ENCODE peak calls at places on chromosomes 1 and 21, in ten cellular contexts. R, Z, M, B, O, L, Y, I, P and J are unnamed samples.

GRCh38 chr1:158830904-158831507 is at the start of gene MNDA:
- DNase-seq in Z (no peak), I (no peak), P (no peak), M (peak), L (no peak), O (no peak), R (peak), B (no peak), Y (no peak), J (no peak)

GRCh38 chr1:2061065-2061778 is 11.0 kb downstream of the PRKCZ start:
- DNase-seq in Z (no peak), R (no peak), I (no peak), L (no peak), P (no peak), M (no peak), B (no peak), Y (no peak), O (no peak), J (no peak)

GRCh38 chr1:163168053-163168452 is 34.7 kb downstream of the RGS5 start:
- DNase-seq in I (peak), B (peak), Z (no peak), P (peak), Y (peak), O (peak), M (no peak), R (peak), L (peak), J (no peak)

GRCh38 chr1:160115545-160116276 is at the start of gene ATP1A2:
- DNase-seq in Y (no peak), R (no peak), L (no peak), B (no peak), P (no peak), I (no peak), Z (peak), O (no peak), M (no peak), J (no peak)

GRCh38 chr1:110412576-110412975 is 5.1 kb upstream of the LAMTOR5 start:
- DNase-seq in Y (peak), I (peak), M (peak), L (peak), R (peak), Z (peak), B (peak), O (peak), P (peak), J (peak)

GRCh38 chr1:154881820-154882535 is 11.9 kb upstream of the KCNN3 start:
- DNase-seq in R (no peak), Y (no peak), M (no peak), Z (no peak), L (no peak), B (no peak), P (no peak), I (no peak), O (no peak), J (no peak)

GRCh38 chr1:168783424-168783823 is 54.4 kb upstream of the DPT start:
- DNase-seq in O (no peak), M (no peak), L (no peak), Z (no peak), R (no peak), B (no peak), Y (no peak), I (no peak), P (no peak), J (no peak)

GRCh38 chr1:208766812-208767211 is 522.6 kb upstream of the PLXNA2 start:
- DNase-seq in B (no peak), R (no peak), M (no peak), L (no peak), O (no peak), P (no peak), Z (no peak), Y (no peak), I (no peak), J (no peak)

GRCh38 chr1:180026556-180026955 is 71.9 kb downstream of the CEP350 start:
- DNase-seq in M (no peak), Z (no peak), I (peak), L (peak), Y (peak), P (peak), R (no peak), O (peak), B (peak), J (no peak)

GRCh38 chr21:44039828-44040227 is 27.7 kb downstream of the TRAPPC10 start:
- DNase-seq in O (no peak), L (no peak), R (no peak), M (no peak), B (no peak), I (no peak), Y (no peak), Z (no peak), P (no peak), J (no peak)

GRCh38 chr1:190147616-190148015 is 330.0 kb downstream of the BRINP3 start:
- DNase-seq in B (no peak), I (no peak), O (no peak), L (no peak), Y (no peak), R (no peak), M (no peak), Z (no peak), P (no peak), J (no peak)

GRCh38 chr1:172638885-172639831 is 19.7 kb upstream of the FASLG start:
- DNase-seq in L (peak), I (peak), P (peak), Z (no peak), R (no peak), Y (peak), B (peak), M (no peak), O (peak), J (no peak)

GRCh38 chr1:53572061-53572801 is 113.0 kb downstream of the DMRTB1 start:
- DNase-seq in B (peak), O (peak), I (peak), P (peak), Z (peak), Y (peak), R (peak), L (peak), M (no peak), J (peak)

GRCh38 chr1:196462101-196462500 is 146.1 kb downstream of the KCNT2 start:
- DNase-seq in Z (no peak), P (peak), M (no peak), L (peak), B (no peak), I (no peak), Y (no peak), O (peak), R (no peak), J (no peak)

GRCh38 chr1:180165096-180165495 is 10.4 kb downstream of the QSOX1 start:
- DNase-seq in P (no peak), O (no peak), L (no peak), I (no peak), Z (peak), R (no peak), M (no peak), Y (no peak), B (no peak), J (no peak)

GRCh38 chr21:44701023-44701400 is 4.0 kb downstream of the KRTAP10-12 start:
- DNase-seq in R (no peak), Z (no peak), P (no peak), I (no peak), L (no peak), O (no peak), M (no peak), Y (no peak), B (no peak), J (no peak)

GRCh38 chr1:215526147-215526845 is 40.8 kb upstream of the KCTD3 start:
- DNase-seq in O (peak), R (no peak), I (peak), Z (no peak), M (peak), P (peak), Y (peak), B (peak), L (peak), J (no peak)

GRCh38 chr1:180278791-180279432 is 48.8 kb downstream of the LHX4 start:
- DNase-seq in M (no peak), R (no peak), I (no peak), Y (no peak), P (peak), O (no peak), L (no peak), Z (no peak), B (no peak), J (no peak)

GRCh38 chr21:44636209-44637017 is 743 bp upstream of the KRTAP10-10 start:
- DNase-seq in M (no peak), L (no peak), O (no peak), I (no peak), Z (no peak), P (no peak), R (no peak), Y (no peak), B (no peak), J (no peak)

GRCh38 chr21:35150562-35151226 is 101.6 kb upstream of the RUNX1 start:
- DNase-seq in L (peak), P (peak), I (peak), Z (no peak), B (peak), Y (peak), R (no peak), M (no peak), O (peak), J (no peak)

GRCh38 chr1:171550055-171550454 is 64.7 kb downstream of the PRRC2C start:
- DNase-seq in M (no peak), O (no peak), Y (no peak), Z (no peak), R (no peak), L (no peak), I (no peak), P (no peak), B (no peak), J (no peak)

GRCh38 chr21:27108228-27108627 is 141.3 kb upstream of the ADAMTS5 start:
- DNase-seq in I (no peak), R (no peak), L (no peak), M (no peak), Z (no peak), O (peak), Y (peak), B (peak), P (peak), J (no peak)

GRCh38 chr1:116763116-116763786 is 9.0 kb downstream of the CD2 start:
- DNase-seq in M (no peak), R (no peak), Z (no peak), P (no peak), B (peak), Y (no peak), I (peak), O (peak), L (peak), J (no peak)

GRCh38 chr1:182442333-182442732 is 7.6 kb upstream of the RGSL1 start:
- DNase-seq in L (no peak), R (no peak), Y (no peak), Z (no peak), I (no peak), B (no peak), O (no peak), P (no peak), M (no peak), J (no peak)

GRCh38 chr1:182441719-182442118 is 8.2 kb upstream of the RGSL1 start:
- DNase-seq in Y (no peak), O (no peak), I (no peak), L (no peak), M (no peak), R (no peak), B (no peak), Z (no peak), P (no peak), J (no peak)

GRCh38 chr1:182447660-182448059 is 2.3 kb upstream of the RGSL1 start:
- DNase-seq in B (no peak), L (no peak), P (no peak), Y (no peak), Z (no peak), I (no peak), M (no peak), R (no peak), O (no peak), J (no peak)

GRCh38 chr1:182446033-182446669 is 3.8 kb upstream of the RGSL1 start:
- DNase-seq in Y (peak), P (peak), B (peak), R (peak), L (peak), I (peak), O (peak), M (peak), Z (no peak), J (no peak)

GRCh38 chr1:182444497-182444896 is 5.4 kb upstream of the RGSL1 start:
- DNase-seq in Z (no peak), P (no peak), O (no peak), B (no peak), R (no peak), I (no peak), M (no peak), Y (no peak), L (no peak), J (no peak)
- TF ChIP-seq CTCF in Z (no peak), P (no peak), O (peak), B (peak), R (no peak), I (no peak), M (peak), Y (no peak), L (peak), J (no peak)

GRCh38 chr1:41598325-41598724 is 113.8 kb upstream of the EDN2 start:
- DNase-seq in Y (no peak), P (no peak), I (no peak), O (no peak), L (no peak), B (no peak), Z (no peak), R (no peak), M (no peak), J (no peak)

DNA sequence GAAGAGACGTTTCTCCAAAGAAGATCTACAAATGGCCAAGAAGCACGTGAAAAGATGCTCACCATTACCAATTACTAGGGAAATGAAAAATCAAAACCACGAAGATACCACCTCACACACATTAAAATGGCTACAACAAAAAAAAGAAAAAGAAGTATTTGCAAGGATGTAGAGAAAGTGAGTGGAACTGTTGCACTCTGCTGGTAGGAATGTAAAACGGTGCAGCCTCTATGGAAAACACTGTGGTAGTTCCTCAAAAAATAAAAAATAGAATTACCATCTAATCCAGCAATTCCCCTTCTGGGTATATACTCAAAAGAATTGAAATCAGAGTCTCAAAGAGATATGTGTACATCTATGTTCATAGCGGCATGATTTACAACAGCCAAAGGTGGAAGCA is 115.4 kb upstream of the EDN2 start:
- DNase-seq in M (no peak), Y (no peak), R (no peak), P (peak), L (peak), O (peak), B (peak), Z (no peak), I (peak), J (no peak)
- TF ChIP-seq CTCF in M (no peak), Y (peak), R (peak), P (peak), L (peak), O (peak), B (peak), Z (no peak), I (peak), J (no peak)

GRCh38 chr1:236746785-236747184 is 48.3 kb upstream of the MTR start:
- DNase-seq in O (no peak), P (no peak), L (no peak), B (no peak), Y (no peak), M (no peak), Z (no peak), R (no peak), I (no peak), J (no peak)

GRCh38 chr1:236742421-236743160 is 52.5 kb upstream of the MTR start:
- DNase-seq in L (no peak), O (no peak), I (no peak), P (no peak), M (no peak), Y (no peak), B (no peak), Z (no peak), R (no peak), J (no peak)

GRCh38 chr1:236741757-236742156 is 53.3 kb upstream of the MTR start:
- DNase-seq in R (no peak), Y (no peak), P (no peak), I (no peak), O (no peak), B (no peak), M (no peak), L (no peak), Z (no peak), J (no peak)

GRCh38 chr1:236747311-236747956 is 47.7 kb upstream of the MTR start:
- DNase-seq in O (no peak), R (no peak), Y (no peak), M (no peak), I (no peak), P (no peak), L (no peak), B (no peak), Z (no peak), J (no peak)

DNA sequence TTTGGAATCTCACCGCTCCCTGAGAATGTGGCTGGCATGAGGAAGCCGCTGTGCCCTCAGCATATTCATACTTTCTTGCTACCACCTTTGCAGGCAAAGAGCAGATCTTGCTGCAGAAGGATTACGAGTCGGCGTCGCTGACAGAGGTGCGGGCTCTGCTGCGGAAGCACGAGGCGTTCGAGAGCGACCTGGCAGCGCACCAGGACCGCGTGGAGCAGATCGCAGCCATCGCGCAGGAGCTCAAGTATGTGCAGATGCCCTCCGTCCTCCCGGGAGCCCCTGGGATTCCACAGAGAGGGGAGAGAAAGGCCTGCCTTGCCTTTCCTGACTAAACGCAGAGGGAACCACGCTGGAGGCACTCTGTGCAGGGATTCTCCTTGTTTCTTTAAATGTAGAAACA is 50.6 kb upstream of the MTR start:
- DNase-seq in Y (no peak), P (no peak), R (no peak), O (no peak), B (no peak), I (no peak), Z (no peak), L (no peak), M (no peak), J (no peak)
- TF ChIP-seq CTCF in Y (no peak), P (no peak), R (no peak), O (no peak), B (no peak), I (no peak), Z (no peak), L (no peak), M (no peak), J (no peak)

DNA sequence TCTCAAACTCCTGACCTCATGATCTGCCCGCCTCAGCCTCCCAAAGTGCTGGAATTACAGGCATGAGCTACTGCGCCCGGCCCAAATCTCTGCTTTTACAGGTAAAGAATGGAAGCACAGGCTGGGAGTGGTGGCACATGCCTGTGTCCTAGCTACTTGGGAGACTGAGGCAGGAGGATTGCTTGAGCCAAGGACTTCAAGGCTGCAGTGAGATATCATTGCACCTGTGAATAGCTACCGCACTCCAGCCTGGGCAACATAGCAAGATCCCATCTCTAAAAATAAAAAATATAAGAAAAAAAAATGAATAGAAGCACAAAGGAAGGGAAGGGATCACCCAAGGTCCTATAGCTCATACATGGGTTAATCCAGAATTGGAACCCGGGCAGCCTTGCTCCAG is 15.0 kb downstream of the ALPL start:
- DNase-seq in I (no peak), L (no peak), R (no peak), Y (no peak), B (no peak), M (no peak), O (no peak), Z (no peak), P (no peak), J (no peak)
- TF ChIP-seq CTCF in I (no peak), L (no peak), R (no peak), Y (no peak), B (no peak), M (no peak), O (no peak), Z (no peak), P (no peak), J (no peak)